ENCODE peak calls at places on chromosomes 13 and 19, in eight cellular contexts. C, Y, W, Z, M, K, S and G are unnamed samples.

GRCh38 chr13:45303866-45304265 is 37.1 kb downstream of the TPT1 start:
- DNase-seq in C (no peak), Y (no peak), W (no peak), Z (no peak), M (no peak), K (no peak), S (no peak), G (no peak)

GRCh38 chr13:25689539-25689938 is 317.8 kb downstream of the ATP8A2 start:
- DNase-seq in C (no peak), Y (no peak), W (no peak), Z (no peak), M (no peak), K (no peak), S (no peak), G (no peak)

GRCh38 chr19:45218887-45219780 is 26.1 kb downstream of the EXOC3L2 start:
- DNase-seq in C (no peak), Y (no peak), W (no peak), Z (no peak), M (no peak), K (no peak), S (peak; percentile 30), G (no peak)

GRCh38 chr13:46604226-46604968 is 51.4 kb downstream of the LRCH1 start:
- DNase-seq in C (no peak), Y (no peak), W (no peak), Z (no peak), M (no peak), K (no peak), S (no peak), G (no peak)

GRCh38 chr13:109095126-109095525 is 465.7 kb downstream of the MYO16 start:
- DNase-seq in C (no peak), Y (no peak), W (no peak), Z (no peak), M (no peak), K (no peak), S (no peak), G (no peak)

GRCh38 chr13:85729296-85729695 is 69.9 kb downstream of the SLITRK6 start:
- DNase-seq in C (no peak), Y (no peak), W (no peak), Z (no peak), M (no peak), K (peak; percentile 48), S (no peak), G (no peak)

GRCh38 chr13:105665284-105665683 is 870.2 kb downstream of the EFNB2 start:
- DNase-seq in C (no peak), Y (no peak), W (no peak), Z (no peak), M (no peak), K (no peak), S (no peak), G (no peak)

GRCh38 chr19:48796468-48797083 is 14.3 kb downstream of the BCAT2 start:
- DNase-seq in C (no peak), Y (no peak), W (no peak), Z (no peak), M (no peak), K (no peak), S (peak; percentile 48), G (no peak)

GRCh38 chr19:55685776-55686175 is 10.8 kb downstream of the EPN1 start:
- DNase-seq in C (no peak), Y (no peak), W (no peak), Z (no peak), M (no peak), K (no peak), S (no peak), G (no peak)

GRCh38 chr19:49786432-49786831 is 19.6 kb downstream of the AP2A1 start:
- DNase-seq in C (no peak), Y (no peak), W (no peak), Z (no peak), M (no peak), K (peak; percentile 49), S (peak; percentile 50), G (no peak)

GRCh38 chr13:48769107-48769704 is 115.5 kb downstream of the CYSLTR2 start:
- DNase-seq in C (peak; percentile 68), Y (peak; percentile 73), W (peak; percentile 93), Z (peak; percentile 90), M (peak; percentile 59), K (peak; percentile 97), S (no peak), G (peak; percentile 92)

GRCh38 chr13:99977912-99978780 is 3.4 kb upstream of the ZIC2 start:
- DNase-seq in C (no peak), Y (no peak), W (no peak), Z (peak; percentile 84), M (no peak), K (no peak), S (no peak), G (peak; percentile 82)

GRCh38 chr19:34555447-34555846 is 73.9 kb downstream of the WTIP start:
- DNase-seq in C (no peak), Y (peak; percentile 14), W (peak; percentile 41), Z (peak; percentile 33), M (no peak), K (peak; percentile 2), S (no peak), G (peak; percentile 67)

GRCh38 chr13:110397445-110397844 is 90.4 kb downstream of the COL4A2 start:
- DNase-seq in C (no peak), Y (no peak), W (no peak), Z (no peak), M (no peak), K (peak; percentile 92), S (no peak), G (no peak)

GRCh38 chr13:34435338-34435737 is 506.7 kb upstream of the NBEA start:
- DNase-seq in C (no peak), Y (peak; percentile 34), W (no peak), Z (no peak), M (no peak), K (peak; percentile 32), S (no peak), G (no peak)

GRCh38 chr13:41145136-41145908 is 12.7 kb upstream of the KBTBD6 start:
- DNase-seq in C (no peak), Y (no peak), W (no peak), Z (no peak), M (no peak), K (peak; percentile 32), S (no peak), G (no peak)

GRCh38 chr19:9848761-9849160 is 13.6 kb downstream of the PIN1 start:
- DNase-seq in C (no peak), Y (no peak), W (no peak), Z (no peak), M (no peak), K (no peak), S (no peak), G (no peak)

GRCh38 chr19:54376610-54377009 is 11.9 kb upstream of the LAIR1 start:
- DNase-seq in C (no peak), Y (no peak), W (no peak), Z (no peak), M (no peak), K (no peak), S (no peak), G (no peak)

GRCh38 chr13:113592571-113592970 is 8.0 kb downstream of the TFDP1 start:
- DNase-seq in C (no peak), Y (no peak), W (peak; percentile 30), Z (no peak), M (no peak), K (no peak), S (no peak), G (no peak)

GRCh38 chr13:73321039-73321438 is 262.2 kb downstream of the KLF5 start:
- DNase-seq in C (no peak), Y (no peak), W (no peak), Z (no peak), M (no peak), K (no peak), S (no peak), G (no peak)

GRCh38 chr13:44715287-44716224 is 139.4 kb upstream of the TSC22D1 start:
- DNase-seq in C (no peak), Y (no peak), W (no peak), Z (no peak), M (no peak), K (no peak), S (no peak), G (no peak)

GRCh38 chr19:23263870-23264590 is 13.8 kb upstream of the ZNF724 start:
- DNase-seq in C (no peak), Y (no peak), W (no peak), Z (no peak), M (no peak), K (no peak), S (no peak), G (no peak)

GRCh38 chr13:26300140-26300539 is 46.2 kb downstream of the CDK8 start:
- DNase-seq in C (no peak), Y (no peak), W (no peak), Z (no peak), M (no peak), K (peak; percentile 50), S (no peak), G (no peak)

GRCh38 chr13:73077867-73078266 is 19.1 kb downstream of the KLF5 start:
- DNase-seq in C (no peak), Y (no peak), W (no peak), Z (no peak), M (no peak), K (no peak), S (no peak), G (no peak)

GRCh38 chr19:370641-371330 is 26.2 kb upstream of the MIER2 start:
- DNase-seq in C (no peak), Y (no peak), W (no peak), Z (no peak), M (no peak), K (no peak), S (no peak), G (no peak)

GRCh38 chr13:20151016-20151415 is 9.8 kb downstream of the GJA3 start:
- DNase-seq in C (no peak), Y (no peak), W (no peak), Z (no peak), M (no peak), K (no peak), S (no peak), G (no peak)

GRCh38 chr19:12783849-12784393 is 7.4 kb upstream of the JUNB start:
- DNase-seq in C (no peak), Y (no peak), W (no peak), Z (no peak), M (no peak), K (no peak), S (peak; percentile 88), G (no peak)

GRCh38 chr13:19713186-19713965 is 69.4 kb downstream of the PSPC1 start:
- DNase-seq in C (no peak), Y (no peak), W (no peak), Z (no peak), M (no peak), K (peak; percentile 80), S (no peak), G (no peak)

GRCh38 chr13:31038834-31039552 is 106.5 kb downstream of the TEX26 start:
- DNase-seq in C (no peak), Y (no peak), W (peak; percentile 50), Z (no peak), M (no peak), K (no peak), S (no peak), G (no peak)

GRCh38 chr19:40754611-40755247 is 3.7 kb downstream of the SNRPA start:
- DNase-seq in C (no peak), Y (no peak), W (no peak), Z (no peak), M (no peak), K (no peak), S (no peak), G (no peak)

GRCh38 chr13:24923305-24923640 is 159.3 kb downstream of the RNF17 start:
- DNase-seq in C (no peak), Y (peak; percentile 3), W (peak; percentile 91), Z (no peak), M (no peak), K (peak; percentile 86), S (no peak), G (no peak)

GRCh38 chr19:16197188-16197621 is 506 bp upstream of the AP1M1 start:
- DNase-seq in C (no peak), Y (no peak), W (no peak), Z (no peak), M (no peak), K (peak; percentile 60), S (no peak), G (no peak)

GRCh38 chr19:45391871-45392665 is 12.8 kb downstream of the PPP1R13L start:
- DNase-seq in C (no peak), Y (no peak), W (no peak), Z (no peak), M (no peak), K (no peak), S (no peak), G (no peak)

GRCh38 chr13:24745861-24746617 is 17.9 kb upstream of the RNF17 start:
- DNase-seq in C (no peak), Y (no peak), W (no peak), Z (peak; percentile 31), M (no peak), K (no peak), S (no peak), G (peak; percentile 43)